ENCODE peak calls at places on chromosomes 6 and 20, in seven cellular contexts. N is OCI-LY7, E is IMR-90, K is keratinocyte, B is neuronal stem cell, V is fibroblast of lung, H is HCT116. T is an unnamed sample.

GRCh38 chr6:158548418-158549161 is 11.3 kb upstream of the TMEM181 start:
- DNase-seq in E (no peak), K (no peak), N (no peak), B (no peak), H (no peak), V (no peak), T (no peak)

GRCh38 chr6:151089916-151090443 is 149.8 kb upstream of the AKAP12 start:
- DNase-seq in V (no peak), B (no peak), H (no peak), N (no peak), E (no peak), K (no peak), T (no peak)

GRCh38 chr6:40356242-40356910 is 230.8 kb downstream of the LRFN2 start:
- DNase-seq in V (no peak), H (no peak), K (no peak), B (no peak), N (no peak), E (no peak), T (no peak)

GRCh38 chr6:117910549-117910948 is 3.5 kb downstream of the SLC35F1 start:
- DNase-seq in V (no peak), B (no peak), E (no peak), H (no peak), N (no peak), K (no peak), T (no peak)

GRCh38 chr6:156949376-156949775 is 172.2 kb downstream of the ARID1B start:
- DNase-seq in V (peak), N (no peak), E (peak), B (no peak), H (peak), K (peak), T (no peak)

GRCh38 chr20:46285740-46286139 is 22.6 kb downstream of the CDH22 start:
- DNase-seq in B (no peak), E (no peak), K (no peak), V (no peak), H (no peak), N (no peak), T (no peak)

GRCh38 chr6:148857817-148858390 is 111.1 kb downstream of the UST start:
- DNase-seq in K (peak), N (no peak), H (no peak), B (no peak), V (peak), E (peak), T (no peak)

GRCh38 chr20:1900321-1900791 is 5.1 kb downstream of the SIRPA start:
- DNase-seq in K (no peak), V (peak), B (peak), N (peak), E (peak), H (peak), T (peak)

GRCh38 chr6:5084192-5084786 is 852 bp upstream of the PPP1R3G start:
- DNase-seq in E (no peak), H (no peak), B (peak), K (no peak), N (no peak), V (no peak), T (no peak)

GRCh38 chr6:136410201-136411027 is 120.8 kb upstream of the BCLAF1 start:
- DNase-seq in K (no peak), H (no peak), E (peak), V (peak), N (no peak), B (no peak), T (peak)

GRCh38 chr20:50538276-50538675 is 28.1 kb downstream of the PTPN1 start:
- DNase-seq in H (no peak), E (no peak), K (no peak), V (no peak), N (no peak), B (no peak), T (no peak)

GRCh38 chr6:141550471-141550870 is 582.3 kb upstream of the GJE1 start:
- DNase-seq in E (peak), H (no peak), N (no peak), B (no peak), V (peak), K (no peak), T (no peak)

GRCh38 chr20:50491926-50492634 is 18.1 kb upstream of the PTPN1 start:
- DNase-seq in E (peak), H (no peak), V (peak), N (no peak), K (peak), B (no peak), T (no peak)

GRCh38 chr6:48426636-48427035 is 315.6 kb upstream of the PTCHD4 start:
- DNase-seq in V (peak), N (no peak), H (no peak), E (peak), K (peak), B (no peak), T (no peak)

GRCh38 chr6:41673704-41674000 is 35.4 kb downstream of the MDFI start:
- DNase-seq in H (no peak), E (no peak), N (no peak), B (no peak), V (no peak), K (no peak), T (no peak)

GRCh38 chr6:34358389-34358906 is 34.0 kb downstream of the NUDT3 start:
- DNase-seq in H (no peak), B (no peak), E (peak), N (no peak), K (no peak), V (peak), T (no peak)

GRCh38 chr20:23159256-23159922 is 73.3 kb upstream of the CD93 start:
- DNase-seq in H (no peak), K (no peak), N (no peak), E (no peak), V (peak), B (no peak), T (no peak)

GRCh38 chr6:125882243-125882642 is 74.3 kb upstream of the HINT3 start:
- DNase-seq in N (no peak), K (no peak), H (no peak), E (no peak), B (no peak), V (no peak), T (no peak)

GRCh38 chr6:30752164-30752927 is 8.0 kb upstream of the IER3 start:
- DNase-seq in H (peak), N (no peak), K (peak), V (peak), E (peak), B (no peak), T (no peak)
- H3K4me2 ChIP-seq in H (peak), N (no peak), K (peak), V (peak), E (peak), B (no peak), T (no peak)

GRCh38 chr6:7143161-7143974 is 35.6 kb downstream of the RREB1 start:
- DNase-seq in E (no peak), H (no peak), N (no peak), K (no peak), B (no peak), V (peak), T (peak)
- H3K4me2 ChIP-seq in E (no peak), H (no peak), N (no peak), K (peak), B (no peak), V (no peak), T (peak)

DNA sequence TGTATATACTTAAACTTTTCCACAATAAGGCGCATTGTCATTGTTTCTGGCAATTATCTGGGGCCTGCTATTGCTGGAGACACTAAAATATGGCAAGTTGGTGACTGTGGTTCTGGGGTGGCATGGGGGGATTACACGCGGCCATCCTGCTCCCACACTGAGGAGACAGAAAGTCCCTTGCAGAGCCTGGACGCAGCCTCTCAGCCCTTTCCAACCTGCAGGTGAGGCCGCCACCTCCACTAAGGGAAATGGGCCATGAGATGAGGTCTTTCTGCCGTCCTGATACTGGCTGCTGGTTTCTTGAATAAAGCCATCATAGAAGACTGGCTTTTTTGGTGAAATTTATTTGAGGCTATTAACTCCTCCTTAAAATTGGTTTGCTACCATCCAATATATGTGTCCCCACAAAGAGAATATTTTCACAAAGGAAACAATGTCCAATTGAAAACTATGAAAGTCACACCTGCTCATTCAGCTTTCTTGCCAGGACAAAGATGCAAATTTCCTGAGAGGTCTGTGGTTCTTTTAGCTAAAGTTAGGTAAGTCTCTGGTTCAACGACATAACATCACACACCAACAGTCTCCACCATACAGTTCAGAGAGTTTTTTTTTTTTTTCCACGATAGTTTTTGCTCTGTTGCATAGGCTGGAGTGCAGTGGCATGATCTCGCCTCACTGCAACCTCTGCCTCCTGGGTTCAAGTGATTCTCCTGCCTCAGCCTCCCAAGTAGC is 13.0 kb downstream of the TXNDC5 start:
- DNase-seq in E (no peak), N (peak), H (no peak), K (no peak), B (no peak), V (no peak), T (peak)
- H3K4me2 ChIP-seq in E (no peak), N (peak), H (no peak), K (no peak), B (no peak), V (no peak), T (peak)

GRCh38 chr6:1388927-1389790 is at the start of gene FOXF2:
- DNase-seq in V (peak), H (no peak), B (peak), K (no peak), E (no peak), N (no peak), T (no peak)

GRCh38 chr6:1388081-1388926 is 1.1 kb upstream of the FOXF2 start:
- DNase-seq in K (no peak), N (no peak), E (peak), H (no peak), V (peak), B (peak), T (no peak)

GRCh38 chr6:1390071-1390804 is 862 bp downstream of the FOXF2 start:
- DNase-seq in K (no peak), H (no peak), N (no peak), E (peak), B (peak), V (peak), T (no peak)

GRCh38 chr6:1390805-1391511 is 1.6 kb downstream of the FOXF2 start:
- DNase-seq in H (no peak), B (peak), N (no peak), K (no peak), V (peak), E (peak), T (no peak)

DNA sequence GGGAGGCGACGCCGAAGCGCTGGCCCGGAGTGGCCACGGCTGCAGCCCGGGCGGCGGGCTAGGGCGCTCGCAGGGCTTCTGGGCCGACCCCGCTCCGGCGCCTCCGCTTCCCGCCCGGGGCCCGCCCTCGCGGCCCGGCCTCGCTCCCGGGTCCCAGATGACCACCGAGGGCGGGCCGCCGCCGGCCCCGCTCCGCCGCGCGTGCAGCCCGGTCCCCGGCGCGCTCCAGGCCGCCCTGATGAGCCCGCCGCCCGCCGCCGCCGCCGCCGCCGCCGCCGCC is 355 bp downstream of the FOXF2 start:
- DNase-seq in E (no peak), N (no peak), H (no peak), V (no peak), K (no peak), B (no peak), T (no peak)
- H3K4me2 ChIP-seq in E (no peak), N (no peak), H (no peak), V (no peak), K (peak), B (peak), T (no peak)

DNA sequence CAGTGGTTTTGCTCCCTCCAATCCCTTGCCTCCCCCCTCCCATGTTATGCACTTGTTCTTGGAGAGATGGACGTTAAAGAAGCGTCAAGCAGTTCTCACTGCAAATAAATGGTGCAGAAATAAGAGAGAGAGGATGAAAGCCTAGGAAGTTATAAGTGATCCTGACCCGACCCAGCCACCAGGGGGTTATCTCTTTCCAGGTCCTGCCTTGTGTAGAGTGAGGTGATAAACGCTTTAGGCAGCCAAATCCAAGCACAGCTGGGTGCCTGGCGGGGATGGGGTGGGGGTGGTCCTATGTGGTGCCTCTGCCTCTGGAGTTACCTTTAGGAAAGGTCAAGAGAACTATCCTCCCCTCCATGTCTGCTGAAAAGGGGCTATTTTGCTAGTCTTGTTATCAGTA is 9.1 kb upstream of the TFAP2A start:
- DNase-seq in N (peak), V (no peak), H (no peak), K (no peak), B (no peak), E (no peak), T (no peak)
- H3K4me2 ChIP-seq in N (no peak), V (no peak), H (no peak), K (no peak), B (no peak), E (no peak), T (no peak)

GRCh38 chr6:1125297-1125696 is 186.6 kb upstream of the FOXQ1 start:
- DNase-seq in H (no peak), B (no peak), E (no peak), K (no peak), N (no peak), V (no peak), T (no peak)

GRCh38 chr6:1126036-1126435 is 185.9 kb upstream of the FOXQ1 start:
- DNase-seq in V (no peak), H (no peak), E (no peak), K (no peak), N (no peak), B (no peak), T (no peak)

GRCh38 chr6:1129141-1129540 is 182.8 kb upstream of the FOXQ1 start:
- DNase-seq in K (no peak), N (no peak), E (peak), B (no peak), V (peak), H (no peak), T (no peak)

GRCh38 chr6:1127129-1127528 is 184.8 kb upstream of the FOXQ1 start:
- DNase-seq in H (no peak), B (no peak), V (no peak), E (no peak), K (no peak), N (no peak), T (no peak)

DNA sequence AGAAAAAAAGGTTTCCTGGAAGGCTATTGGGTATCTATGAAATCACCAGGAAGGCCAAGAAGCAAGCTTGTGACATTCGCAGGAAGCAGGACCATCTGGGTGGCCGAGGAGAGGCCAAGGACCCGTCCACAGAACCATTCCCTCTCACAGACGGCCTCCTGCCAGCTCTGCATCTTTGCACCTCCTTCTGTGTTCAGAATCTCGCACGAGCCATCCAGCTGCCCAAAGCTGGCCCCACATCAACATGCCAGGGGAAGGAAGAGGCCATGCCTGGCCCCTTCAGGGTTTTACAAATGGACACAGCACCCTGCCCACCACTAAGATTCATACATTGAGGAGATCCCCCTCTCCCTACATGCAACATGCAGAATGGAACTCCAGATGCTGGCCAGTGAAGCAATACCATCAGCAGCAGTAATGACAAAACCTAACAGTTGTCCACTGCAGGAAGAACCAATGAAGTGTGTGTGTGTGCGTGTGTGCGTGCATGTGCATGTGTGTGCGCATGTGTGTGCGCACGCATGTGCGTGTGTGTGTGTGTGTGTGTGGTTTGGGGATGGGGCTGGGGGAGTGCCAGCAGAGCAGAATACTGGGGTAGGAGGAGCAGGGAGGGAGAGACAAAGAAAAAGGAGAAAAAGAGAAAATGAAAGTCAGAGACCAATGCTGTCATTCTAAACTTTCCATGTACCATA is 184.2 kb upstream of the FOXQ1 start:
- DNase-seq in N (no peak), V (no peak), E (no peak), K (no peak), B (no peak), H (no peak), T (no peak)
- H3K4me2 ChIP-seq in N (no peak), V (no peak), E (no peak), K (no peak), B (no peak), H (no peak), T (no peak)

DNA sequence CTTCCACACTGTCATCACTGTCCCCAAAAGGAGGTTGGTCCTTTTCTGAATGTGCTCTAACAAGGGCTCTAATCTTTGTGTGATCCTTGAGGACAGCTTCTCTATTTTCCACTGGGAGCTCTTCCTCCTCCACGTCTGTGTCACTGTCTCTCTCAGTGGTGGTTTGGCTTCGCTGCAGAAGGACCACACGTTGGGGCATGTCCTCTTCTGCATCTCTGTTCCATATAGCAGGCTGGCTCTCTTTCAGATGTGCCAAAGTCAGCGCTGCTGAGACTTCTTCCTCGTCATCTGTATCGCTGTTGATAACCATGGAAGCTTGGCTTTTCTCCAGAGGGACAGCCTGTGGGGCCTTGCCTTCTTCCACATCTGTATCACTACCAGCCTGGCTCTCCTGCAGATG is 4.6 kb downstream of the MDC1 start:
- DNase-seq in H (no peak), B (no peak), N (no peak), V (no peak), E (no peak), K (no peak), T (no peak)
- H3K4me2 ChIP-seq in H (no peak), B (no peak), N (no peak), V (no peak), E (no peak), K (peak), T (no peak)

GRCh38 chr6:63968650-63969049 is 333.0 kb downstream of the PHF3 start:
- DNase-seq in B (no peak), E (no peak), V (no peak), K (no peak), H (no peak), N (no peak), T (no peak)
- H3K4me2 ChIP-seq in B (no peak), E (no peak), V (no peak), K (no peak), H (no peak), N (no peak), T (no peak)

GRCh38 chr6:166306378-166307081 is 1.7 kb downstream of the PRR18 start:
- DNase-seq in H (no peak), E (no peak), N (no peak), B (no peak), V (no peak), K (no peak), T (no peak)
- H3K4me2 ChIP-seq in H (no peak), E (no peak), N (no peak), B (no peak), V (no peak), K (no peak), T (no peak)